ENCODE peak calls at places on chromosomes 11 and 22, in seven cellular contexts. One of them, this sample, is unnamed.

GRCh38 chr11:106249857-106250256 is 172.4 kb downstream of the AASDHPPT start:
- DNase-seq in heart right ventricle: no peak
- DNase-seq in SHP77: no peak
- DNase-seq in GM12865: no peak
- DNase-seq in activated effector memory CD4-positive, alpha-beta T cell treated with anti-CD3 and anti-CD28 coated beads, Interleukin-2, amount 50 U/mL, for 16 hours: no peak
- DNase-seq in mesenteric fat pad: no peak
- DNase-seq in A549: no peak
- DNase-seq in this sample: no peak

GRCh38 chr11:46290598-46291309 is 13.3 kb downstream of the CREB3L1 start:
- DNase-seq in heart right ventricle: peak
- DNase-seq in SHP77: peak
- DNase-seq in GM12865: no peak
- DNase-seq in activated effector memory CD4-positive, alpha-beta T cell treated with anti-CD3 and anti-CD28 coated beads, Interleukin-2, amount 50 U/mL, for 16 hours: no peak
- DNase-seq in mesenteric fat pad: no peak
- DNase-seq in A549: peak
- DNase-seq in this sample: peak

GRCh38 chr11:2533642-2534115 is 88.9 kb downstream of the KCNQ1 start:
- DNase-seq in heart right ventricle: peak
- DNase-seq in SHP77: no peak
- DNase-seq in GM12865: peak
- DNase-seq in activated effector memory CD4-positive, alpha-beta T cell treated with anti-CD3 and anti-CD28 coated beads, Interleukin-2, amount 50 U/mL, for 16 hours: peak
- DNase-seq in mesenteric fat pad: peak
- DNase-seq in A549: no peak
- DNase-seq in this sample: peak

GRCh38 chr11:45607995-45608394 is 57.4 kb downstream of the CHST1 start:
- DNase-seq in heart right ventricle: peak
- DNase-seq in SHP77: no peak
- DNase-seq in GM12865: no peak
- DNase-seq in activated effector memory CD4-positive, alpha-beta T cell treated with anti-CD3 and anti-CD28 coated beads, Interleukin-2, amount 50 U/mL, for 16 hours: no peak
- DNase-seq in mesenteric fat pad: no peak
- DNase-seq in A549: no peak
- DNase-seq in this sample: no peak

GRCh38 chr22:27391092-27391770 is 410.3 kb downstream of the MN1 start:
- DNase-seq in heart right ventricle: peak
- DNase-seq in SHP77: no peak
- DNase-seq in GM12865: no peak
- DNase-seq in activated effector memory CD4-positive, alpha-beta T cell treated with anti-CD3 and anti-CD28 coated beads, Interleukin-2, amount 50 U/mL, for 16 hours: no peak
- DNase-seq in mesenteric fat pad: peak
- DNase-seq in A549: no peak
- DNase-seq in this sample: no peak

GRCh38 chr11:37905707-37906417 is 1307.8 kb upstream of the RAG2 start:
- DNase-seq in heart right ventricle: no peak
- DNase-seq in SHP77: peak
- DNase-seq in GM12865: no peak
- DNase-seq in activated effector memory CD4-positive, alpha-beta T cell treated with anti-CD3 and anti-CD28 coated beads, Interleukin-2, amount 50 U/mL, for 16 hours: no peak
- DNase-seq in mesenteric fat pad: no peak
- DNase-seq in A549: no peak
- DNase-seq in this sample: no peak

GRCh38 chr11:134332189-134332631 is 422 bp downstream of the GLB1L2 start:
- DNase-seq in heart right ventricle: no peak
- DNase-seq in SHP77: no peak
- DNase-seq in GM12865: no peak
- DNase-seq in activated effector memory CD4-positive, alpha-beta T cell treated with anti-CD3 and anti-CD28 coated beads, Interleukin-2, amount 50 U/mL, for 16 hours: no peak
- DNase-seq in mesenteric fat pad: no peak
- DNase-seq in A549: no peak
- DNase-seq in this sample: no peak

GRCh38 chr11:110337570-110338193 is 41.3 kb upstream of the RDX start:
- DNase-seq in heart right ventricle: no peak
- DNase-seq in SHP77: no peak
- DNase-seq in GM12865: peak
- DNase-seq in activated effector memory CD4-positive, alpha-beta T cell treated with anti-CD3 and anti-CD28 coated beads, Interleukin-2, amount 50 U/mL, for 16 hours: peak
- DNase-seq in mesenteric fat pad: no peak
- DNase-seq in A549: no peak
- DNase-seq in this sample: peak

GRCh38 chr11:96307748-96308133 is 35.3 kb downstream of the MAML2 start:
- DNase-seq in heart right ventricle: no peak
- DNase-seq in SHP77: no peak
- DNase-seq in GM12865: no peak
- DNase-seq in activated effector memory CD4-positive, alpha-beta T cell treated with anti-CD3 and anti-CD28 coated beads, Interleukin-2, amount 50 U/mL, for 16 hours: no peak
- DNase-seq in mesenteric fat pad: no peak
- DNase-seq in A549: peak
- DNase-seq in this sample: no peak

This sample was measured in natural killer cell treated with Interleukin-12 subunit alpha and Interleukin-12 subunit beta and Interleukin-15 and Interleukin-18, amount 100 ng/mL, for 72 hours.